ENCODE peak calls at places on chromosomes 13 and 19, in seven cellular contexts. Y is Calu3; K is PC-3; G is amniotic stem cell; F is activated naive CD8-positive, alpha-beta T cell treated with anti-CD3 and anti-CD28 coated beads for 36 hours; Z is pulmonary artery endothelial cell; V is anterior cingulate cortex. P is an unnamed sample.

GRCh38 chr19:12364391-12365093 is 941 bp downstream of the ZNF442 start:
- DNase-seq in Y (peak; percentile 2), K (no peak), G (peak; percentile 12), F (peak; percentile 4), Z (no peak), V (peak; percentile 13), P (peak; percentile 4)

GRCh38 chr19:15294591-15294990 is 37.7 kb downstream of the BRD4 start:
- DNase-seq in Y (no peak), K (no peak), G (no peak), F (no peak), Z (no peak), V (no peak), P (no peak)

GRCh38 chr19:33399745-33400681 is 26.5 kb downstream of the CEBPG start:
- DNase-seq in Y (no peak), K (no peak), G (no peak), F (no peak), Z (no peak), V (no peak), P (no peak)

GRCh38 chr13:91647361-91647970 is 249.0 kb downstream of the GPC5 start:
- DNase-seq in Y (no peak), K (peak; percentile 14), G (no peak), F (no peak), Z (no peak), V (no peak), P (no peak)

GRCh38 chr13:41696163-41697003 is 239.0 kb downstream of the RGCC start:
- DNase-seq in Y (no peak), K (peak; percentile 80), G (peak; percentile 41), F (no peak), Z (peak; percentile 53), V (no peak), P (no peak)

GRCh38 chr13:51684076-51684475 is 99.8 kb downstream of the WDFY2 start:
- DNase-seq in Y (no peak), K (no peak), G (no peak), F (no peak), Z (no peak), V (no peak), P (no peak)

GRCh38 chr13:112106467-112107141 is 39.7 kb downstream of the SOX1 start:
- DNase-seq in Y (no peak), K (no peak), G (no peak), F (no peak), Z (no peak), V (peak; percentile 57), P (no peak)

GRCh38 chr13:29607465-29607864 is 12.0 kb upstream of the SLC7A1 start:
- DNase-seq in Y (no peak), K (no peak), G (no peak), F (no peak), Z (no peak), V (no peak), P (no peak)

GRCh38 chr13:54742984-54743383 is 1714.4 kb downstream of the OLFM4 start:
- DNase-seq in Y (no peak), K (peak; percentile 1), G (no peak), F (no peak), Z (no peak), V (no peak), P (no peak)

GRCh38 chr19:51079486-51080110 is 3.1 kb downstream of the KLK14 start:
- DNase-seq in Y (no peak), K (no peak), G (no peak), F (no peak), Z (no peak), V (no peak), P (no peak)

P was measured in CD4-positive, alpha-beta memory T cell.